ENCODE peak calls at places on chromosomes 11 and 22, in four cellular contexts. K, F, B and E are unnamed samples.

GRCh38 chr22:36331912-36332622 is 55.7 kb downstream of the MYH9 start:
- DNase-seq in K (peak; percentile 57), F (no peak), B (no peak), E (peak; percentile 80)

GRCh38 chr11:90448280-90448679 is 225.4 kb upstream of the CHORDC1 start:
- DNase-seq in K (no peak), F (no peak), B (no peak), E (no peak)

GRCh38 chr11:46463701-46464100 is 72.1 kb upstream of the CHRM4 start:
- DNase-seq in K (peak; percentile 48), F (no peak), B (peak; percentile 85), E (no peak)

GRCh38 chr11:11155962-11156815 is 196.9 kb downstream of the CSNK2A3 start:
- DNase-seq in K (no peak), F (no peak), B (peak; percentile 56), E (no peak)

GRCh38 chr11:33027846-33028536 is 11.4 kb upstream of the TCP11L1 start:
- DNase-seq in K (peak; percentile 77), F (no peak), B (no peak), E (no peak)

GRCh38 chr22:50299724-50300619 is 7.5 kb downstream of the PLXNB2 start:
- DNase-seq in K (no peak), F (no peak), B (peak; percentile 67), E (no peak)

GRCh38 chr11:4040461-4040860 is 54.1 kb upstream of the RRM1 start:
- DNase-seq in K (no peak), F (no peak), B (no peak), E (no peak)

GRCh38 chr22:44550666-44551491 is 52.8 kb upstream of the RTL6 start:
- DNase-seq in K (peak; percentile 95), F (peak; percentile 18), B (no peak), E (peak; percentile 96)

GRCh38 chr22:47199261-47199948 is 437.0 kb downstream of the TBC1D22A start:
- DNase-seq in K (no peak), F (no peak), B (no peak), E (no peak)

GRCh38 chr11:10451399-10452116 is 3.5 kb upstream of the AMPD3 start:
- DNase-seq in K (no peak), F (no peak), B (no peak), E (no peak)

GRCh38 chr22:44638966-44639739 is 62.9 kb upstream of the PRR5 start:
- DNase-seq in K (peak; percentile 37), F (no peak), B (no peak), E (peak; percentile 55)

GRCh38 chr11:125410091-125410490 is 86.0 kb downstream of the FEZ1 start:
- DNase-seq in K (no peak), F (no peak), B (peak; percentile 61), E (no peak)

GRCh38 chr11:106614280-106614679 is 404.0 kb downstream of the GUCY1A2 start:
- DNase-seq in K (no peak), F (no peak), B (no peak), E (no peak)

GRCh38 chr11:72569966-72570892 is 104.0 kb downstream of the PDE2A start:
- DNase-seq in K (peak; percentile 88), F (no peak), B (no peak), E (peak; percentile 66)

GRCh38 chr11:575324-575995 is 810 bp upstream of the PHRF1 start:
- DNase-seq in K (no peak), F (peak; percentile 66), B (peak; percentile 96), E (peak; percentile 33)

GRCh38 chr22:26714971-26715370 is 57.6 kb downstream of the MIAT start:
- DNase-seq in K (no peak), F (no peak), B (no peak), E (no peak)

GRCh38 chr22:47188337-47189055 is 426.0 kb downstream of the TBC1D22A start:
- DNase-seq in K (no peak), F (no peak), B (no peak), E (no peak)

GRCh38 chr22:23784215-23784732 is 2.5 kb upstream of the SMARCB1 start:
- DNase-seq in K (no peak), F (no peak), B (no peak), E (no peak)

GRCh38 chr11:79243412-79244174 is 197.2 kb downstream of the TENM4 start:
- DNase-seq in K (no peak), F (no peak), B (no peak), E (no peak)

GRCh38 chr11:13680501-13681264 is 12.2 kb downstream of the FAR1 start:
- DNase-seq in K (peak; percentile 8), F (no peak), B (no peak), E (peak; percentile 15)

GRCh38 chr11:120184946-120185677 is 25.7 kb upstream of the OAF start:
- DNase-seq in K (peak; percentile 62), F (peak; percentile 91), B (no peak), E (peak; percentile 63)

GRCh38 chr11:130002352-130002845 is at the start of gene PRDM10:
- DNase-seq in K (peak; percentile 94), F (peak; percentile 92), B (peak; percentile 94), E (peak; percentile 95)

DNA sequence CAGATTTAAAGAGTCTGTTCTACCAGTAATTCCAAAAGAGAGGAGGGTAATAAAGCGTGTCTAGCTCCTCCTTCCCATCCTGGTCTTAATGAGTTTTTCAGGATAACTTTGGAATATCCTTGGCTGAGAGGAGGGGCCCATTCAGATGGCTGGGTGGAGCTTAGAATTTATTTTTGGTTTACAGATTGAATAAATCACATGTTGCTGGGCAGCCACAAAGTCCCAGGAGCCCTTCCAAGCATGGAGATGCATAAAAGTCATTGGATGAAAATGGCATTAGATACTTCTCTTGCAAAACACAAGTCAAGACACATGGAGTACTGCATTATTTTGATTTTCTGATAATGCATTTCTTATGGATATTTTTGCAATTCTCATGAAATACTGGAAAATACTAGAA is 139.0 kb downstream of the TRPC6 start:
- DNase-seq in K (no peak), F (no peak), B (no peak), E (no peak)
- TF ChIP-seq CTCF in K (no peak), F (no peak), B (no peak), E (no peak)

DNA sequence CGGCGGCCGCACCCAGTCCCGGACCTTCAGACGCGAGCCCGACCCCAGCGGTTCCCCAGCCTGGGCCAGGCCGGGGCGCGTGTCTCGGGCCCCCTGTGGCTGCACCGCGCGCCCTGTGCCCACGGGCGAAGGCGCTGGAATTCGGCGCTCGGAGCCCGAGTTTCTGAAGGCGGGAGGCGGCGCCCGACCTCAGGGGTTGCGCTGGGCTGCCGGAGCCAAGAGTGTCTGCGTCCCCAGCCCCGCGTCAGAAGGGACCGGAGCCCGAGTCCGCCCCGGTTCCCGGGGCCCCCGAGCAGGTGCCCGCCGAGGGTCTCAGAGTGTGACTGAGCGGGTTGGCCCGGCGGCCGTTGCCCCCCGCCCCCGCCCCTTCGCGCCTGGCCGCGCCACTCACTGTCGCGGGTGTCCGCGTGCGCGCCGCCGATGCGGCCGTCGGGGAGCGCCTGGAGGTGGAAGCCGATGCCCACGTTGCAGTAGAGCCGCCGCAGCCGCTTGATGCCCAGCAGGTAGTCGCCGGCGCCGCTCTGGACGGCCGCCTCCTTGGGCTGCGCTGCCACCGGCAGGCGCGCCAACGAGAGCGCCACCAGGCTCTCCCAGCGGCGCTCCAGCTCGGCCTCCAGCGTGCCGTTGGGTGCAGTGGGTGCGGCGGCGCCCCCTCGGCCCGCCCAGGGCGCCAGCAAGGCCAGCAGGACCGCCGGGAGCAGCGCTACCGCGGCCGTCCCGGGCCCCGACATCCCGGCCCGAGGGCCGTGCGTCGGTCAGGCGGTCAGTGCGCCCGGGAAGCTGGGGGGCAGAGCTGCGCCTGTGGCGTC is 583 bp downstream of the FGF4 start:
- DNase-seq in K (no peak), F (no peak), B (peak; percentile 65), E (no peak)
- H3K4me3 ChIP-seq in K (no peak overlapping the region), F (no peak overlapping the region), B (peak overlapping the region; percentile 51), E (no peak overlapping the region)

GRCh38 chr11:43935131-43935979 is 7.1 kb upstream of the C11orf96 start:
- DNase-seq in K (no peak), F (no peak), B (no peak), E (no peak)

GRCh38 chr11:43931717-43932039 is 10.8 kb upstream of the C11orf96 start:
- DNase-seq in K (no peak), F (no peak), B (peak; percentile 57), E (no peak)

GRCh38 chr11:43933226-43933607 is 9.2 kb upstream of the C11orf96 start:
- DNase-seq in K (no peak), F (no peak), B (no peak), E (no peak)

GRCh38 chr11:43934359-43935130 is 7.9 kb upstream of the C11orf96 start:
- DNase-seq in K (no peak), F (no peak), B (no peak), E (no peak)

GRCh38 chr11:43933608-43934358 is 8.7 kb upstream of the C11orf96 start:
- DNase-seq in K (peak; percentile 65), F (no peak), B (peak; percentile 37), E (peak; percentile 77)
- TF ChIP-seq CTCF in K (no peak), F (no peak), B (no peak), E (no peak)

GRCh38 chr11:59174664-59175033 is 2.7 kb downstream of the DTX4 start:
- DNase-seq in K (no peak), F (no peak), B (no peak), E (peak; percentile 48)
- H3K4me3 ChIP-seq in K (no peak overlapping the region), F (no peak overlapping the region), B (peak overlapping the region; percentile 89), E (no peak overlapping the region)

GRCh38 chr11:75229466-75229865 is 11.1 kb upstream of the TPBGL start:
- DNase-seq in K (no peak), F (no peak), B (no peak), E (no peak)

GRCh38 chr11:75219869-75220268 is 20.7 kb upstream of the TPBGL start:
- DNase-seq in K (no peak), F (no peak), B (no peak), E (no peak)

GRCh38 chr11:75225794-75226193 is 14.8 kb upstream of the TPBGL start:
- DNase-seq in K (no peak), F (no peak), B (no peak), E (no peak)

DNA sequence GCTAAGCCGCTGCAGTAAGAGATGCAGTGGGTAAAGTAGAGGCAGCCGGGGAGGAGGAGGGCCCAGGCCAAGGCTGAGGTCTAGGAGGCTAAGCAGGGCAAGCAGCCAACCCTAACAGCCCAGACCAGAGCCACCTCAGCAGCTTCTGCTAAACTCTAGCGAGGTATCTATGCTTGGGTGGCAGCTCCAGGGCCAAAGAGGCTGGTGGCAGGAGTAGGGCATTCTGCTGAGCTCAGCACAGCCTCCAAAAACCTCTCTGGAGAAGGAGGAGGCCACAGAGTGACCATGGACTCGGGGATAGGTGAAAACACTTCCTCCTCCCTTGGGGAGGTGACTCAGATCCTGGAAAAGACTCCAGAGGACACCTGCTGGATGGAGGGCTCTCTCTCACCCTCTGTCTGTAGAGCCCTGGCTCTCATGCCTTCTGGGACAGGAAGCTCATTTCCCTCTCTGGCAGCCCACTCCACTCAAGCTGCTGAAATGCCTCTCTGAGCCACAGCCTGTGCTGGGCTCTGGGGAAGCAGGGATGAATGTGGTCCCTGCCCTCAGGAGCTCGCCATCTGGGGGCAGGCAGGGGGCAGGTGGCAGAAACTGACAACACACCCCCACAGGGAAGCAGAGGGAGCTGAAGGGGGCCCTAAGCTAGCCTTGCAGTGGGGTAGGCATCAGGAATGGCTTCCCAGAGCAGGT is 16.5 kb upstream of the TPBGL start:
- DNase-seq in K (no peak), F (no peak), B (no peak), E (no peak)
- TF ChIP-seq CTCF in K (no peak), F (no peak), B (no peak), E (no peak)